ENCODE peak calls at places on chromosomes 6 and 20, in ten cellular contexts. M is stimulated activated CD4-positive, alpha-beta T cell treated with anti-CD3 and anti-CD28 coated beads, Interleukin-12 subunit alpha, Interleukin-12 subunit beta, amount 100 ng/mL, for 4 hours; T is colonic mucosa; O is RCC 7860; Z is T1000; F is activated T-cell treated with anti-CD3 and anti-CD28 coated beads for 48 hours; K is heart right ventricle; R is Calu3; X is mucosa of gallbladder; G is dorsolateral prefrontal cortex. U is an unnamed sample.

GRCh38 chr20:33660035-33660684 is 2.0 kb upstream of the C20orf144 start:
- DNase-seq in M (no peak), T (no peak), O (no peak), Z (no peak), F (no peak), K (no peak), R (no peak), X (no peak), G (no peak), U (no peak)

GRCh38 chr6:144710207-144710606 is 425.1 kb downstream of the UTRN start:
- DNase-seq in M (no peak), T (no peak), O (no peak), Z (peak), F (no peak), K (no peak), R (no peak), X (no peak), G (no peak), U (peak)

GRCh38 chr6:36836091-36836770 is 3.0 kb downstream of the CPNE5 start:
- DNase-seq in M (no peak), T (no peak), O (no peak), Z (no peak), F (no peak), K (no peak), R (no peak), X (no peak), G (no peak), U (no peak)

GRCh38 chr6:24378473-24379097 is 20.7 kb upstream of the DCDC2 start:
- DNase-seq in M (no peak), T (no peak), O (no peak), Z (no peak), F (no peak), K (no peak), R (no peak), X (no peak), G (no peak), U (no peak)

GRCh38 chr20:17503501-17504325 is 27.5 kb downstream of the BFSP1 start:
- DNase-seq in M (no peak), T (no peak), O (no peak), Z (no peak), F (no peak), K (no peak), R (no peak), X (no peak), G (no peak), U (no peak)

GRCh38 chr20:297925-298754 is 770 bp downstream of the ZCCHC3 start:
- DNase-seq in M (peak), T (peak), O (peak), Z (no peak), F (peak), K (peak), R (peak), X (peak), G (peak), U (peak)

GRCh38 chr6:102333736-102334135 is 940.2 kb downstream of the GRIK2 start:
- DNase-seq in M (no peak), T (no peak), O (no peak), Z (no peak), F (no peak), K (no peak), R (no peak), X (no peak), G (no peak), U (no peak)

GRCh38 chr6:159095561-159096095 is 50.8 kb upstream of the TAGAP start:
- DNase-seq in M (no peak), T (peak), O (no peak), Z (no peak), F (no peak), K (no peak), R (no peak), X (no peak), G (no peak), U (no peak)

GRCh38 chr6:54856137-54856536 is 9.6 kb downstream of the FAM83B start:
- DNase-seq in M (no peak), T (peak), O (no peak), Z (no peak), F (no peak), K (no peak), R (peak), X (no peak), G (no peak), U (no peak)

GRCh38 chr6:43604174-43604573 is 24.9 kb downstream of the GTPBP2 start:
- DNase-seq in M (no peak), T (no peak), O (peak), Z (no peak), F (no peak), K (no peak), R (no peak), X (no peak), G (no peak), U (peak)

GRCh38 chr20:25203089-25203488 is 7.6 kb downstream of the ENTPD6 start:
- DNase-seq in M (no peak), T (no peak), O (no peak), Z (no peak), F (no peak), K (no peak), R (no peak), X (no peak), G (no peak), U (no peak)

GRCh38 chr6:21496749-21497148 is 96.8 kb upstream of the SOX4 start:
- DNase-seq in M (no peak), T (no peak), O (no peak), Z (no peak), F (no peak), K (no peak), R (no peak), X (no peak), G (no peak), U (no peak)

GRCh38 chr6:112503210-112503609 is 156.1 kb downstream of the RFPL4B start:
- DNase-seq in M (no peak), T (no peak), O (no peak), Z (no peak), F (no peak), K (no peak), R (no peak), X (no peak), G (no peak), U (no peak)

GRCh38 chr20:31863296-31864085 is 6.8 kb downstream of the DUSP15 start:
- DNase-seq in M (no peak), T (no peak), O (no peak), Z (no peak), F (no peak), K (no peak), R (no peak), X (no peak), G (no peak), U (no peak)

GRCh38 chr6:35146453-35146852 is 5.3 kb upstream of the TCP11 start:
- DNase-seq in M (no peak), T (peak), O (peak), Z (peak), F (no peak), K (peak), R (peak), X (no peak), G (peak), U (no peak)

GRCh38 chr6:145147559-145147958 is 587.8 kb downstream of the EPM2A start:
- DNase-seq in M (no peak), T (no peak), O (peak), Z (no peak), F (no peak), K (no peak), R (no peak), X (no peak), G (no peak), U (no peak)

GRCh38 chr6:109182590-109182989 is 87.3 kb downstream of the CEP57L1 start:
- DNase-seq in M (no peak), T (no peak), O (no peak), Z (no peak), F (no peak), K (no peak), R (no peak), X (no peak), G (peak), U (no peak)

GRCh38 chr6:3287976-3288707 is 29.4 kb downstream of the PSMG4 start:
- DNase-seq in M (no peak), T (no peak), O (no peak), Z (no peak), F (no peak), K (no peak), R (no peak), X (no peak), G (no peak), U (no peak)

GRCh38 chr6:83417880-83418663 is 12.8 kb downstream of the ME1 start:
- DNase-seq in M (no peak), T (no peak), O (no peak), Z (no peak), F (no peak), K (no peak), R (peak), X (no peak), G (no peak), U (no peak)

GRCh38 chr20:33392016-33392415 is 9.3 kb downstream of the CDK5RAP1 start:
- DNase-seq in M (no peak), T (no peak), O (no peak), Z (no peak), F (no peak), K (no peak), R (no peak), X (no peak), G (no peak), U (no peak)

GRCh38 chr6:77457720-77458349 is 5.5 kb downstream of the HTR1B start:
- DNase-seq in M (no peak), T (peak), O (peak), Z (peak), F (peak), K (peak), R (peak), X (peak), G (peak), U (peak)

GRCh38 chr6:79506251-79506650 is 31.0 kb downstream of the LCA5 start:
- DNase-seq in M (no peak), T (no peak), O (no peak), Z (no peak), F (no peak), K (no peak), R (no peak), X (no peak), G (no peak), U (no peak)

GRCh38 chr6:23091795-23092194 is 522.4 kb downstream of the HDGFL1 start:
- DNase-seq in M (no peak), T (no peak), O (no peak), Z (no peak), F (no peak), K (no peak), R (no peak), X (no peak), G (no peak), U (no peak)

GRCh38 chr6:130681028-130681427 is 146.2 kb upstream of the SMLR1 start:
- DNase-seq in M (no peak), T (no peak), O (no peak), Z (no peak), F (no peak), K (no peak), R (no peak), X (no peak), G (no peak), U (no peak)

GRCh38 chr6:83431545-83432165 is 804 bp upstream of the ME1 start:
- DNase-seq in M (no peak), T (peak), O (no peak), Z (no peak), F (no peak), K (no peak), R (no peak), X (peak), G (no peak), U (no peak)

U was measured in H54.